ENCODE peak calls at places on chromosomes 5 and 9, in seven cellular contexts. F is mucosa of descending colon; G is GM12865; N is CD4-positive, alpha-beta T cell; R is osteocyte; J is endothelial cell of umbilical vein; B is MM.1S. Q is an unnamed sample.

GRCh38 chr9:126647585-126648110 is 33.9 kb downstream of the LMX1B start:
- DNase-seq in J (no peak), G (no peak), R (no peak), F (no peak), N (no peak), B (no peak), Q (no peak)

GRCh38 chr5:10140195-10140973 is 109.3 kb downstream of the ATPSCKMT start:
- DNase-seq in R (no peak), G (no peak), N (no peak), J (no peak), F (no peak), B (no peak), Q (no peak)

GRCh38 chr9:127495884-127496555 is 44.7 kb downstream of the LRSAM1 start:
- DNase-seq in N (no peak), F (peak), B (no peak), G (no peak), J (no peak), R (no peak), Q (no peak)

GRCh38 chr5:112684737-112685136 is 52.9 kb upstream of the APC start:
- DNase-seq in G (no peak), B (no peak), N (no peak), R (no peak), J (no peak), F (no peak), Q (no peak)

GRCh38 chr9:113221800-113222481 is 597 bp downstream of the SLC31A1 start:
- DNase-seq in F (no peak), G (peak), N (no peak), J (no peak), B (no peak), R (no peak), Q (no peak)

GRCh38 chr5:159156839-159157238 is 52.5 kb downstream of the RNF145 start:
- DNase-seq in J (peak), B (peak), R (no peak), N (peak), F (no peak), G (peak), Q (no peak)

GRCh38 chr9:22374021-22374420 is 72.6 kb upstream of the DMRTA1 start:
- DNase-seq in N (no peak), J (no peak), G (no peak), R (no peak), F (no peak), B (no peak), Q (no peak)

GRCh38 chr9:129312251-129312650 is 134.2 kb upstream of the IER5L start:
- DNase-seq in F (no peak), R (peak), N (no peak), B (no peak), G (no peak), J (no peak), Q (peak)

GRCh38 chr9:26882154-26882553 is 10.4 kb downstream of the CAAP1 start:
- DNase-seq in B (no peak), F (no peak), N (no peak), R (no peak), J (no peak), G (no peak), Q (no peak)

GRCh38 chr5:37120270-37120669 is 128.9 kb downstream of the CPLANE1 start:
- DNase-seq in N (no peak), J (no peak), F (no peak), R (no peak), G (no peak), B (no peak), Q (no peak)
- TF ChIP-seq CTCF in N (no peak), J (no peak), F (no peak), R (no peak), G (peak), B (no peak), Q (no peak)

DNA sequence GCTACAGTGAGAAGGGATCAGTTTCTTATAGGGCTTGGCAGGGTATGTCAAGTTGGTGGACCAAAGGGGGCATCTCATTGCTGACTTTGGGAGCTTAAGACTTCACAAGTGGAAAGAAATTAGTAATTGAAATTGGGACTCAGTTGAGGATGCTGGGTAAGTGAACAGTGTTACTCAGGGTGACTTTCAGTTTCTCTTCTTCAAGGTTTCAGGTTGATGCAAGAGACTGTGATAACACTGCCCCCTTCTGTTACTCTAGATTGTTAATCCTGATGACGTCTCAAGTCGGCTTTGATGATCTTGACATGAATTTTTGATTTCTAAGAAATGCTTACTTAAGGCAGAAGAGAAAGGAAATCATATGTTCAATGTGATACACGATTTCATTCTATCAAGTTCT is 21.3 kb downstream of the KCTD16 start:
- DNase-seq in G (peak), J (peak), R (no peak), F (no peak), B (peak), N (no peak), Q (no peak)
- TF ChIP-seq CTCF in G (peak), J (peak), R (peak), F (peak), B (peak), N (peak), Q (no peak)

DNA sequence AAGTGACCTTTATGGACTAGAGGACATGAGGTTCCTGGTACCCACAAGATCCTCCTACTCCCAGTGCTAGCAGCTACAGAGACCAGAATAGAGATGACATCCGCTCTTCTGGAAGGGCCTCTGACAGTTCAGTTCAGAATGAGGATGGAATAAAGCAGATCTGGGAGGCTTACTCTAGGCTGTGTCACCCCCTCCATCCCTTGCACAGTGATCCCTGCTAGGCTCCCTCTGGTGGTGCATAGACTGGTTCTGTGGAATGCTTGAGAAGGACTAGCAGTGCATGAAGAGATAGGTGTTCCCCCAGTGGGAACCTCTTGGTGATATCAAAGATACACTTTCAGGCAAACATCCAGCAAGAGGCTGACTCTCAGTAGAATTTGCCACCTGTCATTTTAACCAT is 83.0 kb downstream of the NPR3 start:
- DNase-seq in B (no peak), J (no peak), N (no peak), R (no peak), F (no peak), G (no peak), Q (no peak)
- TF ChIP-seq CTCF in B (no peak), J (no peak), N (no peak), R (peak), F (no peak), G (no peak), Q (no peak)

GRCh38 chr5:60010328-60010727 is 116.8 kb upstream of the PDE4D start:
- DNase-seq in G (peak), N (no peak), B (no peak), R (no peak), F (no peak), J (no peak), Q (no peak)
- TF ChIP-seq CTCF in G (peak), N (no peak), B (peak), R (no peak), F (no peak), J (peak), Q (no peak)

GRCh38 chr5:6576861-6577501 is 55.9 kb downstream of the NSUN2 start:
- DNase-seq in R (peak), F (no peak), B (peak), G (peak), J (peak), N (no peak), Q (no peak)
- TF ChIP-seq CTCF in R (peak), F (no peak), B (peak), G (peak), J (peak), N (no peak), Q (no peak)

DNA sequence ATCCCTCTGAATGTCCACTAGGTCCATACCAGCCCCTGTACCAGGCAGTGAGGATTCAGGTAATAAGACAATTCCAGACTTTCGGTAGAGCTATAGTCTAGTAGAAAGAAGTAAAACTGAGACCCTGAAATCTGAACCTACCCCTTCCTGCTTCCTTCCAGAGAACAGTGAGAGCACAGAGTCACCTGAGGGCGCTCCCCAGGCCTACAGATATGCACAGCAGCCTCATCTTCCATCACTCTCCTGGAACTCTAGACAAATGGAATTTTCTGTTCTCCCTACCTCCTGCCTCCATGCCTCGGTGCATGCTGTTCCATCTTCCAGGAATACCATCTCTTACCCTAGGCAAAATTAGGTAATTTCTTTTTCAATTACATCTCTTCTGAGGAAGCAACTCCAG is 3.1 kb upstream of the GNA14 start:
- DNase-seq in J (no peak), B (no peak), G (no peak), F (no peak), N (no peak), R (no peak), Q (no peak)
- TF ChIP-seq CTCF in J (no peak), B (no peak), G (no peak), F (no peak), N (no peak), R (no peak), Q (no peak)

GRCh38 chr9:106862115-106862945 is 636 bp upstream of the ZNF462 start:
- DNase-seq in J (peak), N (no peak), R (peak), G (no peak), B (peak), F (peak), Q (peak)
- TF ChIP-seq CTCF in J (peak), N (no peak), R (peak), G (no peak), B (peak), F (no peak), Q (no peak)